ENCODE peak calls at places on chromosome 7, in eight cellular contexts. L is KG1; X is effector CD8-positive, alpha-beta T cell; C is stimulated activated CD4-positive, alpha-beta T cell treated with anti-CD3 and anti-CD28 coated beads, Interleukin-12 subunit alpha, Interleukin-12 subunit beta, amount 100 ng/mL, for 4 hours; S is lower leg skin; J is OCI-LY7; U is Peyer's patch; B is A549. M is an unnamed sample.

GRCh38 chr7:67738958-67739357 is 742.3 kb downstream of the TYW1 start:
- DNase-seq in L (no peak), X (no peak), C (no peak), S (no peak), J (no peak), U (no peak), B (no peak), M (no peak)

GRCh38 chr7:129423700-129424410 is 10.4 kb upstream of the STRIP2 start:
- DNase-seq in L (no peak), X (no peak), C (no peak), S (no peak), J (no peak), U (no peak), B (no peak), M (no peak)

GRCh38 chr7:29158748-29159147 is 12.4 kb upstream of the CPVL start:
- DNase-seq in L (no peak), X (no peak), C (no peak), S (no peak), J (no peak), U (no peak), B (no peak), M (no peak)

GRCh38 chr7:2209146-2209960 is 23.4 kb downstream of the MAD1L1 start:
- DNase-seq in L (no peak), X (peak), C (peak), S (peak), J (peak), U (peak), B (peak), M (peak)

GRCh38 chr7:44279286-44279685 is 46.1 kb downstream of the CAMK2B start:
- DNase-seq in L (no peak), X (no peak), C (no peak), S (peak), J (no peak), U (no peak), B (no peak), M (no peak)

GRCh38 chr7:121473645-121474300 is 77.7 kb upstream of the FAM3C start:
- DNase-seq in L (no peak), X (no peak), C (no peak), S (no peak), J (no peak), U (no peak), B (no peak), M (no peak)

GRCh38 chr7:96596120-96596826 is 113.4 kb downstream of the SEM1 start:
- DNase-seq in L (no peak), X (no peak), C (no peak), S (no peak), J (no peak), U (no peak), B (no peak), M (no peak)

GRCh38 chr7:101251871-101252659 is 7.2 kb upstream of the FIS1 start:
- DNase-seq in L (peak), X (peak), C (peak), S (peak), J (peak), U (peak), B (peak), M (peak)

GRCh38 chr7:6142871-6143380 is 111.8 kb downstream of the ANKRD61 start:
- DNase-seq in L (no peak), X (no peak), C (no peak), S (peak), J (no peak), U (no peak), B (no peak), M (no peak)

GRCh38 chr7:39754326-39755120 is 131.2 kb downstream of the RALA start:
- DNase-seq in L (no peak), X (no peak), C (no peak), S (no peak), J (no peak), U (no peak), B (no peak), M (no peak)

GRCh38 chr7:31028417-31028988 is 23.6 kb upstream of the ADCYAP1R1 start:
- DNase-seq in L (no peak), X (no peak), C (no peak), S (no peak), J (no peak), U (no peak), B (no peak), M (no peak)

GRCh38 chr7:46545790-46546189 is 624.7 kb upstream of the IGFBP3 start:
- DNase-seq in L (no peak), X (no peak), C (no peak), S (no peak), J (no peak), U (no peak), B (no peak), M (no peak)

GRCh38 chr7:156764016-156764669 is 123.6 kb downstream of the RNF32 start:
- DNase-seq in L (no peak), X (no peak), C (no peak), S (no peak), J (no peak), U (no peak), B (peak), M (no peak)

GRCh38 chr7:64872809-64873500 is 30.1 kb upstream of the ZNF273 start:
- DNase-seq in L (no peak), X (no peak), C (no peak), S (peak), J (no peak), U (no peak), B (no peak), M (no peak)

GRCh38 chr7:68699090-68699711 is 899.1 kb upstream of the AUTS2 start:
- DNase-seq in L (no peak), X (no peak), C (no peak), S (no peak), J (no peak), U (no peak), B (peak), M (no peak)

GRCh38 chr7:95376632-95377380 is 19.4 kb downstream of the PON3 start:
- DNase-seq in L (no peak), X (no peak), C (no peak), S (no peak), J (no peak), U (no peak), B (no peak), M (no peak)

GRCh38 chr7:29457565-29457971 is 106.1 kb upstream of the PRR15 start:
- DNase-seq in L (no peak), X (no peak), C (no peak), S (no peak), J (no peak), U (no peak), B (no peak), M (no peak)

GRCh38 chr7:85095357-85095756 is 91.5 kb downstream of the SEMA3D start:
- DNase-seq in L (no peak), X (no peak), C (no peak), S (no peak), J (no peak), U (no peak), B (no peak), M (no peak)